ENCODE peak calls at places on chromosome 12, in six cellular contexts. One of them, this sample, is unnamed. For H3K9me3, the result is how much of the 10 kb centered on the place peaks cover.

GRCh38 chr12:75738486-75738885 is 227.1 kb upstream of the KRR1 start:
- DNase-seq in aorta: no peak
- DNase-seq in left ventricle myocardium inferior: no peak
- DNase-seq in uterus: no peak
- DNase-seq in pancreas: no peak
- DNase-seq in CD8-positive, alpha-beta memory T cell: no peak
- DNase-seq in this sample: no peak

GRCh38 chr12:103758310-103759089 is 82.5 kb downstream of the NT5DC3 start:
- DNase-seq in CD8-positive, alpha-beta memory T cell: no peak
- DNase-seq in pancreas: no peak
- DNase-seq in uterus: no peak
- DNase-seq in left ventricle myocardium inferior: no peak
- DNase-seq in aorta: no peak
- DNase-seq in this sample: no peak

GRCh38 chr12:117966511-117966910 is 2.3 kb downstream of the KSR2 start:
- DNase-seq in pancreas: no peak
- DNase-seq in aorta: no peak
- DNase-seq in CD8-positive, alpha-beta memory T cell: no peak
- DNase-seq in left ventricle myocardium inferior: no peak
- DNase-seq in uterus: no peak
- DNase-seq in this sample: no peak

GRCh38 chr12:39372929-39373328 is 70.0 kb downstream of the KIF21A start:
- DNase-seq in CD8-positive, alpha-beta memory T cell: no peak
- DNase-seq in left ventricle myocardium inferior: no peak
- DNase-seq in uterus: no peak
- DNase-seq in aorta: no peak
- DNase-seq in pancreas: no peak
- DNase-seq in this sample: no peak

GRCh38 chr12:124302241-124302806 is 7.4 kb downstream of the RFLNA start:
- DNase-seq in left ventricle myocardium inferior: no peak
- DNase-seq in pancreas: no peak
- DNase-seq in aorta: peak
- DNase-seq in CD8-positive, alpha-beta memory T cell: no peak
- DNase-seq in uterus: no peak
- DNase-seq in this sample: no peak

GRCh38 chr12:61290473-61290872 is 969.7 kb upstream of the USP15 start:
- DNase-seq in left ventricle myocardium inferior: no peak
- DNase-seq in pancreas: no peak
- DNase-seq in aorta: no peak
- DNase-seq in CD8-positive, alpha-beta memory T cell: no peak
- DNase-seq in uterus: no peak
- DNase-seq in this sample: no peak

GRCh38 chr12:60714141-60714900 is 1118.5 kb downstream of the SLC16A7 start:
- DNase-seq in aorta: no peak
- DNase-seq in CD8-positive, alpha-beta memory T cell: no peak
- DNase-seq in pancreas: no peak
- DNase-seq in uterus: no peak
- DNase-seq in left ventricle myocardium inferior: no peak
- DNase-seq in this sample: no peak

GRCh38 chr12:27449893-27450534 is 3.5 kb downstream of the SMCO2 start:
- DNase-seq in uterus: no peak
- DNase-seq in left ventricle myocardium inferior: no peak
- DNase-seq in aorta: no peak
- DNase-seq in CD8-positive, alpha-beta memory T cell: no peak
- DNase-seq in pancreas: no peak
- DNase-seq in this sample: no peak

GRCh38 chr12:58202933-58203713 is 261.8 kb downstream of the ATP23 start:
- DNase-seq in pancreas: no peak
- DNase-seq in left ventricle myocardium inferior: no peak
- DNase-seq in aorta: no peak
- DNase-seq in CD8-positive, alpha-beta memory T cell: no peak
- DNase-seq in uterus: no peak
- DNase-seq in this sample: no peak

GRCh38 chr12:77751939-77752338 is 78.8 kb upstream of the NAV3 start:
- DNase-seq in aorta: no peak
- DNase-seq in pancreas: no peak
- DNase-seq in left ventricle myocardium inferior: no peak
- DNase-seq in CD8-positive, alpha-beta memory T cell: no peak
- DNase-seq in uterus: no peak
- DNase-seq in this sample: no peak

GRCh38 chr12:62291888-62292760 is 31.9 kb downstream of the USP15 start:
- DNase-seq in aorta: peak
- DNase-seq in CD8-positive, alpha-beta memory T cell: no peak
- DNase-seq in uterus: no peak
- DNase-seq in left ventricle myocardium inferior: no peak
- DNase-seq in pancreas: no peak
- DNase-seq in this sample: no peak

GRCh38 chr12:88957358-88957757 is 377.1 kb upstream of the KITLG start:
- DNase-seq in pancreas: no peak
- DNase-seq in CD8-positive, alpha-beta memory T cell: no peak
- DNase-seq in left ventricle myocardium inferior: no peak
- DNase-seq in aorta: no peak
- DNase-seq in uterus: no peak
- DNase-seq in this sample: no peak

GRCh38 chr12:99370742-99371141 is 276.8 kb upstream of the GARIN6 start:
- DNase-seq in pancreas: no peak
- DNase-seq in aorta: no peak
- DNase-seq in CD8-positive, alpha-beta memory T cell: no peak
- DNase-seq in left ventricle myocardium inferior: no peak
- DNase-seq in uterus: no peak
- DNase-seq in this sample: no peak

GRCh38 chr12:66272650-66273049 is 29.6 kb upstream of the HELB start:
- DNase-seq in CD8-positive, alpha-beta memory T cell: no peak
- DNase-seq in aorta: no peak
- DNase-seq in uterus: no peak
- DNase-seq in left ventricle myocardium inferior: no peak
- DNase-seq in pancreas: no peak
- DNase-seq in this sample: no peak

GRCh38 chr12:4143909-4144308 is 129.7 kb upstream of the CCND2 start:
- DNase-seq in pancreas: no peak
- DNase-seq in CD8-positive, alpha-beta memory T cell: peak
- DNase-seq in left ventricle myocardium inferior: no peak
- DNase-seq in uterus: no peak
- DNase-seq in aorta: no peak
- DNase-seq in this sample: no peak

GRCh38 chr12:54678131-54678530 is 30.0 kb upstream of the DCD start:
- DNase-seq in CD8-positive, alpha-beta memory T cell: no peak
- DNase-seq in uterus: no peak
- DNase-seq in left ventricle myocardium inferior: no peak
- DNase-seq in aorta: no peak
- DNase-seq in pancreas: no peak
- DNase-seq in this sample: no peak

GRCh38 chr12:115941362-115941761 is 336.1 kb downstream of the MED13L start:
- DNase-seq in aorta: no peak
- DNase-seq in left ventricle myocardium inferior: no peak
- DNase-seq in uterus: no peak
- DNase-seq in pancreas: no peak
- DNase-seq in CD8-positive, alpha-beta memory T cell: no peak
- DNase-seq in this sample: no peak

GRCh38 chr12:80924437-80924836 is 13.3 kb downstream of the LIN7A start:
- DNase-seq in pancreas: no peak
- DNase-seq in aorta: no peak
- DNase-seq in left ventricle myocardium inferior: no peak
- DNase-seq in CD8-positive, alpha-beta memory T cell: no peak
- DNase-seq in uterus: no peak
- DNase-seq in this sample: no peak

GRCh38 chr12:87302126-87302732 is 727.0 kb downstream of the C12orf50 start:
- DNase-seq in aorta: no peak
- DNase-seq in left ventricle myocardium inferior: no peak
- DNase-seq in CD8-positive, alpha-beta memory T cell: no peak
- DNase-seq in uterus: no peak
- DNase-seq in pancreas: no peak
- DNase-seq in this sample: no peak

GRCh38 chr12:1629338-1630080 is 478 bp downstream of the WNT5B start:
- DNase-seq in aorta: no peak
- DNase-seq in CD8-positive, alpha-beta memory T cell: no peak
- DNase-seq in left ventricle myocardium inferior: no peak
- DNase-seq in pancreas: no peak
- DNase-seq in uterus: no peak
- DNase-seq in this sample: no peak

GRCh38 chr12:28191690-28192089 is 1.4 kb downstream of the CCDC91 start:
- DNase-seq in uterus: no peak
- DNase-seq in aorta: no peak
- DNase-seq in pancreas: peak
- DNase-seq in left ventricle myocardium inferior: no peak
- DNase-seq in CD8-positive, alpha-beta memory T cell: peak
- DNase-seq in this sample: peak

GRCh38 chr12:124456652-124457152 is 110.7 kb downstream of the NCOR2 start:
- DNase-seq in left ventricle myocardium inferior: peak
- DNase-seq in CD8-positive, alpha-beta memory T cell: peak
- DNase-seq in pancreas: no peak
- DNase-seq in aorta: no peak
- DNase-seq in uterus: no peak
- DNase-seq in this sample: peak

DNA sequence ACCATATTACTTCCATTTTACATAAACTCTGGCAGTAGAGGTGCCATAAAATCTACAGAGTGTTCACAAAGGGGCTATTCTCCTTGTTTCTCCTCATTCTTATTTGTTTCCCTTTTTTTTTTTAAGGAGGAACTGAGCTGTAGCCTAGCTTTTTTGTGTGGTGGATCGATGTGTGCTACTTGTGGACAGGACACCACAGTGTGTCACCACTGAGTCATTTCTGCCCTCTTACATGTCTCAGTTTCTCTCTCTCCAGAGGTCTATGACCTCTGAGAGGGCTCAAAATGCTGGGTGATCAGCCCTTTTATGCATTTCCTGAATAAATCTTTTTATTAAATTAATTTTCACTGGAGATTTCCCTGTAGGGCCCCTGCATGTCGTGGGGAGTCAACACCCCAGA is 370.2 kb downstream of the ADGRD1 start:
- DNase-seq in aorta: no peak
- DNase-seq in left ventricle myocardium inferior: no peak
- DNase-seq in pancreas: no peak
- DNase-seq in uterus: no peak
- DNase-seq in CD8-positive, alpha-beta memory T cell: no peak
- DNase-seq in this sample: no peak
- H3K9me3 ChIP-seq in aorta: under half
- H3K9me3 ChIP-seq in left ventricle myocardium inferior: under half
- H3K9me3 ChIP-seq in pancreas: under half
- H3K9me3 ChIP-seq in uterus: under half
- H3K9me3 ChIP-seq in CD8-positive, alpha-beta memory T cell: under half
- H3K9me3 ChIP-seq in this sample: under half

DNA sequence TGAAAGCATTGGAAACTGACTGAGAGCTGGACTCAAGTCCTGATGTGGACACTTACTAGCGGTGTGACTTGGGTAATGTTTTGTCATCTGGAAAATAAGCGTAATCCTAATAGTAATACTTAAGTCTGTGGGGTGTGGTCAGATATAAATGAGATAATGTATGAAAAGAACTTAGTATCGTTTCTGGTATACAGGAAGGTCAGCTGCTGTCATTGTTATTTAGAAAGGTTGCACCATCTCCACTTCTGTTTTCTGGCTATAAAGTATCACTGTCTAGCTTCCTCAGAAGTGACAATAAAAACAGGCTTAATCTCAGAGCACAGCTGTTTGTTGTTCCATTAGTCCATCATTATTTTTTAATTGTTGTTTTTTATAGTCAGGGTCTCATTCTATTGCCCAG is 34.1 kb upstream of the TUBA1C start:
- DNase-seq in pancreas: no peak
- DNase-seq in left ventricle myocardium inferior: no peak
- DNase-seq in uterus: no peak
- DNase-seq in aorta: no peak
- DNase-seq in CD8-positive, alpha-beta memory T cell: no peak
- DNase-seq in this sample: no peak
- H3K9me3 ChIP-seq in pancreas: under half
- H3K9me3 ChIP-seq in left ventricle myocardium inferior: under half
- H3K9me3 ChIP-seq in uterus: under half
- H3K9me3 ChIP-seq in aorta: under half
- H3K9me3 ChIP-seq in CD8-positive, alpha-beta memory T cell: under half
- H3K9me3 ChIP-seq in this sample: under half

DNA sequence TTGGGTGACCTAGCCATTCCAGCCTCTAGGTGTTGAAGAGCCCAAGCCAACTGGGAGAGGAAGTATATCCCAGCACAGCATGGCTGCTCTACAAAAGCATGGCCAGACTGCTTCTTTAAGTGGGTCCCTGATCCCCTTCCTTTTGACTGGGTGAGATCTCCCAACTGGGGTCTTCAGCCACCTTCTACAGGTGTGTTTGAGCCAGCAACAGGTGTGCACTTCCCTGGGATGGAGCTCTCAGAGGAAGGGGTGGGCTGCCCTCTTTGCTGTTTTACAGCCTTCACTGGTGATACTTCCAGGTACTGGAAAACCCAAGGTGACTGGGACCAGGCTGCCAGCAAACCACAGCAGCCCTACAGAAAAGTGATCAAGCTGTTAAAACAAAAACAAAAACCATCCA is 14.2 kb upstream of the GNS start:
- DNase-seq in pancreas: no peak
- DNase-seq in aorta: no peak
- DNase-seq in left ventricle myocardium inferior: no peak
- DNase-seq in uterus: no peak
- DNase-seq in CD8-positive, alpha-beta memory T cell: no peak
- DNase-seq in this sample: no peak
- H3K9me3 ChIP-seq in pancreas: under half
- H3K9me3 ChIP-seq in aorta: under half
- H3K9me3 ChIP-seq in left ventricle myocardium inferior: under half
- H3K9me3 ChIP-seq in uterus: under half
- H3K9me3 ChIP-seq in CD8-positive, alpha-beta memory T cell: under half
- H3K9me3 ChIP-seq in this sample: under half

DNA sequence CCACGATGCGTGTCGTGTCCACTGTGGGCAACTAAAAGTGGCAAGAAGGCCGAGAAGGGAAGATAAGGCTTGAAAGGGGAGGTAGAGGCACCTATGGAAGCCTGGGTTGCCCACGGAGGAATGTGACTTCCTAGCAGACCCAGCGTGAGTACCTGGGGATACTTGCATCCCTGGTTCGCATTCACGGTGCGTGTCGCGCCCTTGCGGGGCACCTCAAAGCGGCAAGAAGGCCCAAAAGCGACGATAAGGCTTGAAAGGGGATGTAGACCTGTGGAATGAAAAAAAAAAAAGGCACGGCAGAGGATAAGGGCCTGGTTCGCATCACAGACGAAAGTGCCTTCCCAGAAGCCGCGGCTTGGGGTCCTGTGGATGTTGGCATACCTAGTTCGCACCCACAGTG is 282.9 kb downstream of the ALG10 start:
- DNase-seq in aorta: no peak
- DNase-seq in CD8-positive, alpha-beta memory T cell: no peak
- DNase-seq in pancreas: no peak
- DNase-seq in uterus: no peak
- DNase-seq in left ventricle myocardium inferior: no peak
- DNase-seq in this sample: no peak
- H3K9me3 ChIP-seq in aorta: under half
- H3K9me3 ChIP-seq in CD8-positive, alpha-beta memory T cell: under half
- H3K9me3 ChIP-seq in pancreas: under half
- H3K9me3 ChIP-seq in uterus: under half
- H3K9me3 ChIP-seq in left ventricle myocardium inferior: under half
- H3K9me3 ChIP-seq in this sample: under half